ENCODE peak calls at places on chromosomes 7 and 10, in nine cellular contexts. X, N, W, A, Q, L, V, D and O are unnamed samples.

GRCh38 chr10:87705339-87705738 is 45.7 kb downstream of the PAPSS2 start:
- DNase-seq in X (no peak), V (no peak), A (no peak), N (no peak), W (peak), D (no peak), L (no peak), Q (no peak), O (no peak)

GRCh38 chr7:46450871-46451270 is 529.8 kb upstream of the IGFBP3 start:
- DNase-seq in D (no peak), A (no peak), Q (no peak), V (no peak), W (no peak), L (no peak), X (no peak), N (no peak), O (no peak)

GRCh38 chr10:86851329-86852207 is 95.1 kb downstream of the BMPR1A start:
- DNase-seq in W (peak), D (no peak), L (no peak), A (no peak), V (no peak), N (no peak), Q (no peak), X (no peak), O (no peak)

GRCh38 chr10:78331391-78331922 is 297.8 kb downstream of the RPS24 start:
- DNase-seq in A (no peak), V (peak), X (no peak), W (peak), N (no peak), L (no peak), Q (no peak), D (no peak), O (no peak)

GRCh38 chr7:15753834-15754600 is 67.5 kb upstream of the MEOX2 start:
- DNase-seq in L (no peak), V (no peak), N (no peak), W (no peak), A (no peak), D (no peak), X (no peak), Q (no peak), O (no peak)

GRCh38 chr10:97215619-97216018 is 29.9 kb upstream of the SLIT1 start:
- DNase-seq in X (no peak), L (no peak), D (no peak), W (no peak), V (no peak), A (no peak), N (no peak), Q (no peak), O (no peak)

GRCh38 chr7:104453190-104453589 is 124.8 kb downstream of the LHFPL3 start:
- DNase-seq in A (no peak), Q (no peak), X (no peak), D (no peak), N (no peak), W (no peak), V (no peak), L (no peak), O (no peak)

GRCh38 chr7:100943693-100944092 is 5.6 kb upstream of the MUC3A start:
- DNase-seq in D (no peak), A (no peak), X (no peak), V (no peak), L (no peak), W (no peak), Q (no peak), N (no peak), O (no peak)

GRCh38 chr7:114981323-114981722 is 59.4 kb downstream of the MDFIC start:
- DNase-seq in Q (no peak), N (no peak), L (no peak), W (no peak), A (no peak), D (no peak), V (no peak), X (no peak), O (no peak)

GRCh38 chr10:93123766-93124165 is 50.1 kb downstream of the CYP26A1 start:
- DNase-seq in A (no peak), N (no peak), W (no peak), X (no peak), Q (no peak), L (no peak), D (no peak), V (no peak), O (no peak)

GRCh38 chr7:132577206-132578049 is 1.2 kb upstream of the PLXNA4 start:
- DNase-seq in V (peak), L (peak), Q (no peak), D (no peak), W (peak), X (no peak), A (peak), N (peak), O (peak)
- TF ChIP-seq CTCF in V (peak), L (peak), Q (peak), D (no peak), W (peak), X (no peak), A (no peak), N (no peak), O (peak)

GRCh38 chr7:44353668-44354067 is 28.3 kb upstream of the CAMK2B start:
- DNase-seq in W (no peak), Q (no peak), D (no peak), X (no peak), A (no peak), L (no peak), N (no peak), V (no peak), O (no peak)

GRCh38 chr7:44346063-44346462 is 20.7 kb upstream of the CAMK2B start:
- DNase-seq in D (no peak), A (no peak), Q (no peak), L (no peak), X (no peak), V (no peak), W (no peak), N (no peak), O (no peak)

GRCh38 chr7:44347546-44348114 is 22.2 kb upstream of the CAMK2B start:
- DNase-seq in Q (no peak), L (no peak), W (no peak), N (no peak), X (no peak), A (no peak), D (no peak), V (no peak), O (no peak)

GRCh38 chr7:44348300-44348699 is 22.9 kb upstream of the CAMK2B start:
- DNase-seq in N (no peak), V (peak), X (no peak), D (no peak), Q (no peak), W (peak), L (peak), A (peak), O (no peak)

DNA sequence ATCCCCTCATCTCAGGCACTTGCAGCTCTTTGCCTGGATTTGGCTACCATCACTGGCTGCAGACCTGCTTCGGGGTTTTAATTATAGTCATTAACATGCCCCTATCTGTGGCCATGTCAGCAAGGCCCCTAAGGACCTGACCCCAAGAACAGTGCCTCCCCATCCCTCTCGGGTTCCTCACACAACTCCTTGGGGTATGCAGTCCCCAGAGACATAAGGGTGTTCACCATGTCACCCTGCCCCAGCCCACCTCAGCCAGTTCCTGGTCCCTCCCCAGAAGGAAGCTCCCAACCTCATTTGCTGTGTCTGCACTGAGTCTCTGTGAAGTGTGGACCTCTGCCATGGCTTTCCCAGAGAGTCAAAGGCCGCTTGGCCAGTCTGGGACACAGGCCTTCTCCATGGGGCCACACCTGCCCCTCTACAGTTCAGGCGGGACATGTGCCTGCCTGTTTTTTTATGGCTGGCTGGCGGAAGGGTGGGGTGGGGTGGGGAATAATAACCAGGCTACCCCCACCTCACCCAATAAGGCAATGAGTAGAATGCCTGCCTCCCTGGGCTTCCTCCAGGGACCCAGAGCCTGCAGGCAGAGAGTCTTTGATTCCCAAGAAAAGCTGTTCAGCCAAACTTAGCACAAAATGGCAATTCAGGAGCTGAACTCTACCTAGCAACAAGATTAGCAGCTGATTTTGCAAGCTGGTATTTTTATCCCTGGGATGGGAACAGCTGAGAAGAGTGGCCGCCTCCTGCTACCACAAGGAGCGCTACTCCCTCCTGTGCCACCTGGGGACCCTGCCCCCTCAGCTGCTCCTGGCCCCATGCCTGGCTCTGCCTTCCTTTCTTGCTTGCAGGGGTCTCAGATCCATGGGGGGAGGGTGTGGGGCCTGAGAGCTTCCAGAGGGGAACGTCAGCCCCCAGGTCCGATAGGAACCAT is 23.7 kb upstream of the CAMK2B start:
- DNase-seq in V (peak), N (no peak), A (peak), X (no peak), Q (no peak), W (no peak), L (no peak), D (no peak), O (no peak)
- TF ChIP-seq CTCF in V (peak), N (no peak), A (no peak), X (no peak), Q (no peak), W (no peak), L (no peak), D (no peak), O (no peak)

GRCh38 chr7:3301472-3301778 is 373 bp downstream of the SDK1 start:
- DNase-seq in A (no peak), D (no peak), X (no peak), Q (no peak), N (no peak), L (peak), W (no peak), V (peak), O (no peak)
- TF ChIP-seq CTCF in A (no peak), D (no peak), X (no peak), Q (no peak), N (no peak), L (no peak), W (no peak), V (no peak), O (no peak)

GRCh38 chr10:24962998-24963397 is 10.6 kb upstream of the PRTFDC1 start:
- DNase-seq in L (no peak), X (no peak), D (no peak), N (no peak), Q (no peak), A (no peak), W (no peak), V (no peak), O (no peak)

GRCh38 chr10:24957624-24958435 is 5.4 kb upstream of the PRTFDC1 start:
- DNase-seq in N (no peak), D (no peak), W (peak), L (no peak), V (no peak), A (no peak), Q (no peak), X (no peak), O (no peak)

GRCh38 chr10:24963646-24964045 is 11.2 kb upstream of the PRTFDC1 start:
- DNase-seq in N (no peak), Q (no peak), X (no peak), A (no peak), L (no peak), D (no peak), V (peak), W (no peak), O (no peak)

GRCh38 chr10:24961582-24961981 is 9.2 kb upstream of the PRTFDC1 start:
- DNase-seq in N (no peak), X (no peak), W (no peak), A (no peak), D (no peak), Q (no peak), V (no peak), L (no peak), O (no peak)

GRCh38 chr10:24958701-24959392 is 6.4 kb upstream of the PRTFDC1 start:
- DNase-seq in V (no peak), A (no peak), L (no peak), X (no peak), N (no peak), D (no peak), W (peak), Q (no peak), O (no peak)
- TF ChIP-seq CTCF in V (no peak), A (no peak), L (no peak), X (no peak), N (no peak), D (no peak), W (no peak), Q (no peak), O (no peak)

GRCh38 chr7:113113912-113114311 is 4.4 kb downstream of the SMIM30 start:
- DNase-seq in X (no peak), V (peak), A (peak), Q (no peak), N (no peak), D (no peak), L (peak), W (peak), O (no peak)
- TF ChIP-seq CTCF in X (no peak), V (peak), A (no peak), Q (no peak), N (no peak), D (no peak), L (peak), W (no peak), O (no peak)

DNA sequence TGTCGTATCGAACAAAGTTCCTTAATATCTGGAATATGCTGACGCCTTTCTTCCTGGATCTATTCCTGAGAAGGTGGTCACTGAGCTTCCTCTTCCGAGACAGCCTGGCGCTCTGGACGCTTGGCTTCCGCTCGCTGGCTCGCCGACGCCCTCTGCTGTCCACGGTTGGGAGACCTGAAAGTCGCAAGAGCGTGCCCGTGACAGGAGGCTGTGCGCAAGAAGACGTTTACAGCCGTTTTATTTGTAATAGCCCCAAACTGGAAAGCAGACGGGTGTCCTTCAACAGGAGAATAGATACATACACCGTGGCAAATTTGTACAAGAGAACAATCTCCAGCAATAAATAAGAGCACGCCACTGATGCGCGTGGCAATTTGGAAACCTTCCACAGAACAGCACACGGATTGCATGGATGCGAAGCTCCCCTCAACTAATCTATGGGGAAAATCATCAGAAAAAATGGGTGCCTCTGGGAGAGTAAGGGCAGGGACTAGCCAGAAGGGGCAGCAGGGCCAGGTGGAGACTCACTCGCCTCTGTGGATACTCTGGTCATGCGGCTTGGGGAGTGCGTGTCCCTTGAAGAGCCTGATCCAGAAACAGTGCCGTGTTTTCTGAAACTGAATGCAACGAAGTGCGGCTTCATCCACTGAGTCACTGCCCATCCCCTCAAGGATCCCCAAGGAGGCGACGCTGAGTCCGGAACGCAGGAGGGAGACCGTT is 41.5 kb upstream of the BNIP3 start:
- DNase-seq in D (peak), Q (peak), N (peak), W (peak), A (peak), X (peak), L (peak), V (peak), O (peak)
- TF ChIP-seq CTCF in D (peak), Q (peak), N (peak), W (peak), A (peak), X (peak), L (peak), V (peak), O (peak)

DNA sequence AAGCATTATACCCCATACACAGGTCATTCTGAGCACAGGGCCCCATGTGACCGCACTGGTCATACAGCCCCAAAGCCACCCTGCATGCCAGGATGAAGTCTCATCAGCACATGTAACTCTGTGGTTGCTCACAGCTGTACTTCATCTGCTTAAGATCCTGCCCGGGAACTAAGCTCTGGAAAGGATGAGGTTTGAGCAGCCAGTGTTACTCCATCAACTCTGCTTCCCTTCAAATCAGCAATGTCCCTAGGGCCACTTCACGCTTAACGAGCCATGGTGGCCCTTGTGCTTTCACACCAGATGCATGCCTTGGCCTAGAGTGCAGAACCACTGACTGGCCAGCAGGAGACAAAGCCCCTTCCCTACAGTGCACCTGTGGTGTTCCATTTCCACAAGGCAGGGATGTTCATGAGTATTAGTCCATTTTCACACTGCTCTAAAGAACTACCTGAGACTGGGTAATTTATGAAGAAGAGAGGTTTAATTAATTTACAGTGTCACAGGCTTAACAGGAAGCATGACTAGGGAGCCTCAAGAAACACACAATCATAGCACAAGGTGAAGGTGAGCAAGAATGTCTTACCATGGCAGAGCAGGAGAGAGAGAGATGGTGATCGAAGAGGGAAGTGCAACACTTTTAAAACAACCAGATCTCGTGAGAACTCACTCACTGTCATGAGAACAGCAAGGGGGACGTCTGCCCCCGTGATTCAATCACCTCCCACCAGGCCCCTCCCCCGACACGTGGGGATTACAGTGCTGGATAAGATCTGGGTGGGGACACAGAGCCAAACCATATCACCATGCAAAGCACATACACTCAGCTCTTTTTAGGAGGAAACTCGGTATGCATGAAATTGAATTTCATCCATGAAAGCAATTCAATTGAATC is 149.0 kb upstream of the CDCA7L start:
- DNase-seq in N (no peak), L (no peak), V (no peak), A (no peak), D (no peak), X (no peak), Q (no peak), W (peak), O (no peak)
- TF ChIP-seq CTCF in N (no peak), L (peak), V (peak), A (no peak), D (no peak), X (no peak), Q (no peak), W (no peak), O (no peak)

GRCh38 chr7:17681965-17682364 is 258.3 kb downstream of the SNX13 start:
- DNase-seq in L (no peak), D (no peak), N (no peak), X (no peak), V (no peak), A (no peak), Q (no peak), W (peak), O (no peak)
- TF ChIP-seq CTCF in L (no peak), D (no peak), N (no peak), X (no peak), V (no peak), A (no peak), Q (no peak), W (no peak), O (no peak)

DNA sequence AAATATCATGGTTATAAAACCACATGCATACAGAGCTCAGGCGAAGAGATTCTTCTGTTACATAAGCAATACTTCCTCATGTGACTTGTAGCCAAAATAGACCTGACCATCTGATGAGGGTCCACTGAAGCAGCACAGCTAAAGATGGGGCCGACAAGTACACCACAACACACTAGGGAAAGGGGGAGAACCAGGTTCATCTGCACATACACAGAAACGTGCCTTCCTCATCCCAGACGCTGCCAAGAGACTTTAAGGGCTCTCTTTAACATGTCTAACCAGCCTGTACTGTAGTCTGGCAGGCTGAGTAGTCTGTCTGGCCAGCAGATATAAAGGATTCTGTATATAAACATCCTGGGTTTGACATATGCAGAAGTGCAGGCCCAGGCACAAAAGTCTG is 30.3 kb downstream of the ERCC6 start:
- DNase-seq in L (no peak), Q (no peak), A (no peak), N (no peak), D (no peak), X (no peak), V (no peak), W (no peak), O (no peak)
- TF ChIP-seq CTCF in L (no peak), Q (no peak), A (no peak), N (no peak), D (no peak), X (no peak), V (no peak), W (no peak), O (no peak)